ENCODE peak calls at places on chromosomes 1 and 21, in eight cellular contexts. P is Daoy; W is NCI-H510A treated with DMSO at 0.1 percent for 48 hours; M is H54; T is activated naive CD4-positive, alpha-beta T cell treated with anti-CD3 and anti-CD28 coated beads, Interleukin-2, amount 10 ng/mL, durations not matched to agents 7 days and 5 days; H is GM12892; Q is activated T-cell treated with anti-CD3 and anti-CD28 coated beads, Interleukin-2, amount 50 U/mL, for 72 hours; F is activated T-helper 9 cell treated with anti-CD3 and anti-CD28 coated beads, Interleukin-2, amount 50 U/mL, for 16 hours. E is an unnamed sample.

GRCh38 chr21:15730484-15731242 is 881 bp downstream of the USP25 start:
- DNase-seq in F (no peak), Q (no peak), P (no peak), W (no peak), T (no peak), M (no peak), H (peak; percentile 13), E (no peak)

GRCh38 chr1:6426321-6426971 is 1.9 kb downstream of the ESPN start:
- DNase-seq in P (no peak), M (no peak), W (no peak), Q (no peak), F (no peak), H (no peak), T (no peak), E (no peak)

GRCh38 chr1:225114354-225114995 is 185.0 kb downstream of the DNAH14 start:
- DNase-seq in T (no peak), H (no peak), W (no peak), Q (no peak), P (no peak), M (no peak), F (no peak), E (no peak)

GRCh38 chr1:245260116-245260882 is 105.5 kb downstream of the KIF26B start:
- DNase-seq in Q (no peak), F (no peak), W (no peak), M (no peak), P (peak; percentile 51), H (no peak), T (no peak), E (no peak)

GRCh38 chr1:150765229-150765976 is at the start of gene CTSS:
- DNase-seq in Q (no peak), M (no peak), W (peak; percentile 44), P (peak; percentile 19), T (no peak), F (no peak), H (no peak), E (no peak)

GRCh38 chr1:19613075-19613748 is 30.9 kb upstream of the NBL1 start:
- DNase-seq in P (no peak), M (no peak), F (no peak), T (no peak), Q (no peak), W (no peak), H (no peak), E (no peak)

GRCh38 chr1:104294259-104294658 is 544.6 kb downstream of the AMY1C start:
- DNase-seq in M (no peak), W (no peak), H (no peak), T (no peak), P (no peak), Q (no peak), F (no peak), E (no peak)

GRCh38 chr1:20657024-20657423 is 4.1 kb downstream of the DDOST start:
- DNase-seq in P (no peak), W (no peak), H (no peak), Q (no peak), M (no peak), F (no peak), T (no peak), E (no peak)

GRCh38 chr1:203629509-203630082 is 3.0 kb downstream of the ATP2B4 start:
- DNase-seq in Q (peak; percentile 76), T (peak; percentile 76), H (peak; percentile 32), P (peak; percentile 56), F (peak; percentile 49), W (peak; percentile 25), M (no peak), E (peak; percentile 82)

GRCh38 chr1:226443439-226443838 is 35.5 kb upstream of the PARP1 start:
- DNase-seq in F (no peak), H (no peak), Q (no peak), T (no peak), W (no peak), M (peak; percentile 62), P (peak; percentile 82), E (no peak)

GRCh38 chr1:240719953-240720700 is 108.2 kb upstream of the GREM2 start:
- DNase-seq in M (no peak), T (no peak), Q (no peak), W (no peak), H (no peak), P (no peak), F (no peak), E (no peak)

GRCh38 chr21:45308211-45309068 is 20.7 kb upstream of the POFUT2 start:
- DNase-seq in F (no peak), W (no peak), M (no peak), T (no peak), P (peak; percentile 75), Q (no peak), H (no peak), E (peak; percentile 6)

GRCh38 chr1:153928245-153928644 is 5.5 kb upstream of the GATAD2B start:
- DNase-seq in W (no peak), M (no peak), F (no peak), T (no peak), H (no peak), Q (no peak), P (no peak), E (no peak)

GRCh38 chr1:200334661-200335256 is 75.1 kb downstream of the ZNF281 start:
- DNase-seq in W (no peak), Q (no peak), T (no peak), F (no peak), H (no peak), P (no peak), M (no peak), E (no peak)

GRCh38 chr21:45975017-45975595 is 6.5 kb upstream of the COL6A1 start:
- DNase-seq in W (no peak), M (peak; percentile 78), H (no peak), Q (no peak), F (no peak), P (peak; percentile 84), T (no peak), E (peak; percentile 47)

GRCh38 chr1:187226396-187226795 is 397.6 kb downstream of the PLA2G4A start:
- DNase-seq in T (no peak), P (no peak), F (no peak), W (no peak), M (no peak), Q (no peak), H (no peak), E (no peak)

GRCh38 chr1:214228976-214229375 is 52.0 kb upstream of the SMYD2 start:
- DNase-seq in F (no peak), T (no peak), W (peak; percentile 26), H (no peak), M (no peak), P (no peak), Q (no peak), E (no peak)

GRCh38 chr1:198496216-198497143 is 44.0 kb downstream of the ATP6V1G3 start:
- DNase-seq in T (no peak), F (no peak), P (peak; percentile 64), W (no peak), Q (no peak), H (no peak), M (no peak), E (no peak)

GRCh38 chr1:12296623-12297022 is 66.8 kb downstream of the VPS13D start:
- DNase-seq in F (no peak), T (no peak), M (no peak), P (peak; percentile 40), Q (no peak), W (no peak), H (no peak), E (no peak)

GRCh38 chr1:9449976-9450696 is 89.1 kb upstream of the SLC25A33 start:
- DNase-seq in M (no peak), F (no peak), W (no peak), Q (no peak), T (no peak), H (no peak), P (no peak), E (no peak)

GRCh38 chr1:38094711-38095336 is 48.2 kb upstream of the POU3F1 start:
- DNase-seq in T (no peak), H (no peak), Q (no peak), W (no peak), M (no peak), F (no peak), P (no peak), E (no peak)

GRCh38 chr1:144551543-144552424 is 40.9 kb upstream of the PPIAL4F start:
- DNase-seq in W (no peak), H (peak; percentile 49), T (peak; percentile 78), P (peak; percentile 97), M (peak; percentile 60), Q (peak; percentile 69), F (peak; percentile 67), E (peak; percentile 82)

E was measured in nephron progenitor cell.